ENCODE peak calls at places on chromosome 18, in four cellular contexts. U, V, O and M are unnamed samples.
A peak's percentile ranks its signal among the peaks of the same experiment; 100 is the strongest.

GRCh38 chr18:35691625-35692024 is 110.1 kb downstream of the GALNT1 start:
- DNase-seq in U (no peak), V (no peak), O (no peak), M (no peak)

GRCh38 chr18:29191263-29191662 is 1014.3 kb upstream of the CDH2 start:
- DNase-seq in U (peak; percentile 1), V (no peak), O (no peak), M (no peak)

GRCh38 chr18:32661486-32662299 is 111.1 kb downstream of the KLHL14 start:
- DNase-seq in U (no peak), V (no peak), O (no peak), M (no peak)

GRCh38 chr18:59870623-59871130 is 29.1 kb upstream of the PMAIP1 start:
- DNase-seq in U (no peak), V (no peak), O (no peak), M (no peak)

GRCh38 chr18:11004951-11005350 is 144.4 kb downstream of the PIEZO2 start:
- DNase-seq in U (no peak), V (no peak), O (no peak), M (no peak)

GRCh38 chr18:22176282-22176621 is 6.9 kb downstream of the GATA6 start:
- DNase-seq in U (no peak), V (no peak), O (no peak), M (no peak)

GRCh38 chr18:75198046-75198445 is 10.9 kb downstream of the PTGR3 start:
- DNase-seq in U (no peak), V (no peak), O (no peak), M (no peak)

GRCh38 chr18:74632856-74633255 is 35.2 kb downstream of the ZNF407 start:
- DNase-seq in U (no peak), V (no peak), O (no peak), M (no peak)

GRCh38 chr18:47168913-47169312 is 7.3 kb downstream of the IER3IP1 start:
- DNase-seq in U (no peak), V (no peak), O (no peak), M (no peak)

GRCh38 chr18:22813648-22814328 is 119.3 kb upstream of the RBBP8 start:
- DNase-seq in U (peak; percentile 21), V (no peak), O (no peak), M (no peak)

GRCh38 chr18:76722224-76723061 is 99.9 kb upstream of the ZNF236 start:
- DNase-seq in U (no peak), V (no peak), O (no peak), M (no peak)

GRCh38 chr18:76725445-76725844 is 96.9 kb upstream of the ZNF236 start:
- DNase-seq in U (no peak), V (no peak), O (no peak), M (no peak)

GRCh38 chr18:76720683-76721082 is 101.7 kb upstream of the ZNF236 start:
- DNase-seq in U (no peak), V (no peak), O (no peak), M (no peak)

GRCh38 chr18:76721207-76721996 is 101.0 kb upstream of the ZNF236 start:
- DNase-seq in U (no peak), V (no peak), O (no peak), M (no peak)
- TF ChIP-seq SUZ12 in U (no peak), V (no peak), O (no peak), M (no peak)

GRCh38 chr18:71321319-71321718 is 1032.5 kb downstream of the SOCS6 start:
- DNase-seq in U (no peak), V (no peak), O (no peak), M (no peak)
- H3K4me1 ChIP-seq in U (no peaks in the 10 kb centered on the region), V (no peaks in the 10 kb centered on the region), O (no peaks in the 10 kb centered on the region), M (no peaks in the 10 kb centered on the region)

GRCh38 chr18:48543228-48543627 is 4.4 kb downstream of the CTIF start:
- DNase-seq in U (peak; percentile 65), V (no peak), O (peak; percentile 59), M (no peak)
- TF ChIP-seq SUZ12 in U (no peak), V (no peak), O (no peak), M (no peak)

GRCh38 chr18:13220326-13220991 is 1.9 kb downstream of the LDLRAD4 start:
- DNase-seq in U (no peak), V (no peak), O (no peak), M (no peak)

GRCh38 chr18:13218376-13219011 is at the start of gene LDLRAD4:
- DNase-seq in U (no peak), V (no peak), O (peak; percentile 66), M (no peak)

GRCh38 chr18:13217971-13218375 is 587 bp upstream of the LDLRAD4 start:
- DNase-seq in U (no peak), V (no peak), O (peak; percentile 68), M (no peak)

GRCh38 chr18:13219576-13219975 is 1.0 kb downstream of the LDLRAD4 start:
- DNase-seq in U (no peak), V (no peak), O (no peak), M (no peak)

DNA sequence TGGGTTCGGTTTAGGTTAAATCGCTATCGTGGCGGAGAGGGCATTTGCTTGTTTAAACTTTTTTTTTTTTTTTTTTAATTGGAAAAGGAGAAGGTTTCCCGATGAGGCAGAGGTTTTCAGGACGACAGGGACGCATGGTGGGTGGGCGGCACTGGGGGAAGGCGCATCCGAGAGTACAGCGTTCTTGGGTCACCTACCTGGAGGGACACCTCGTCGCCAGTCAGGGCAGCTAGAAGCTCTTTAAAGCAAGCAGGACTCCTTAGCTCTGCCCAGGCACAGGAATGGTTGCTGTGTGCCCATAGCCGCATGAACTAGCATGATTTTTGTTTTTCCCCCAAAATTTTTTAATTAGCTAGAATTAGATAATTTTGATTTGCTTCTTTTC is 444 bp downstream of the LDLRAD4 start:
- DNase-seq in U (no peak), V (no peak), O (no peak), M (no peak)
- H3K4me1 ChIP-seq in U (peaks cover 71% of the 10 kb centered on the region), V (no peaks in the 10 kb centered on the region), O (no peaks in the 10 kb centered on the region), M (peaks cover 2% of the 10 kb centered on the region)

DNA sequence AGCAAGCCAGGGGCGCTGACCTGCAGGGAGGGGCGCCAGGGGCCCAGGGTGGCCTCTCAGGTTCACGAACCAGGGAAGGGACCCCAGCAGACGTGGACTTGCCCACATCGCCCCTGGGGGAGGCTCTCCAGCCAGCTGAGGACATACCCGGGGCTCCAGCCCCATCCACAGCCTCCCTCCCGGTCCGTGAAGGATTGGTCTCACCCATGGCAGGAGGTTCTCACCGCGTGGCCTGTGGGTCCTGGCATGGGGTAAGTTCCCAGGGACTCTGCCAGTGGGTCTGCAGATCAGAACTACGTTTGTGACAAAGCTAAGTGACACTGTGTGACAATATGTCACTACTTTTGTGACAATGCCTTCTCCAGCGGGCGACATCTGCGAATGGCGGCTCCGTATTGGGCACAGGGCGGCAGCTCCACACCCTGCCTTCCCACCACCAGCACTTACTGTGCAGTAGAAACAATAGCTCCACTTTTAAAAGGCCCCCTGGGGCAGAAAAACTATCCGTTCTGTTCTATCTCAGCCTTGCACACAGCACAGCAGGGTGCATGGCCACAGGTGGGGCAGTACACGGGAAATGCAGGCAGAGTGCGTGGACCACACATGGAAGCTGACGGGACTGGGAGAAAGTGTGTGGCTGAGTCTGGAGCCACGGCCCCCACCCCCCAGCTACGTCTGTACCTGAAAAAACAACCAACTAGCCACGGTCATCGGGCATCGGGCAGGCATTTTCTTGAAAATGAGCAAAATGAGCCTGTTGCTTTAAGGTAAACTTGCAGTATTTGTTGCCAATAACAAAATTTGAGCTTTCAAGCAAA is 65.2 kb upstream of the CTDP1 start:
- DNase-seq in U (no peak), V (no peak), O (peak; percentile 41), M (no peak)
- TF ChIP-seq SUZ12 in U (no peak), V (no peak), O (no peak), M (no peak)

GRCh38 chr18:8769509-8769908 is 64.2 kb downstream of the MTCL1 start:
- DNase-seq in U (no peak), V (no peak), O (no peak), M (no peak)
- H3K4me1 ChIP-seq in U (no peaks in the 10 kb centered on the region), V (no peaks in the 10 kb centered on the region), O (peaks cover 4% of the 10 kb centered on the region), M (peaks cover 7% of the 10 kb centered on the region)

GRCh38 chr18:6785001-6785400 is 55.5 kb downstream of the ARHGAP28 start:
- DNase-seq in U (no peak), V (no peak), O (no peak), M (no peak)
- TF ChIP-seq SUZ12 in U (no peak), V (no peak), O (no peak), M (no peak)

DNA sequence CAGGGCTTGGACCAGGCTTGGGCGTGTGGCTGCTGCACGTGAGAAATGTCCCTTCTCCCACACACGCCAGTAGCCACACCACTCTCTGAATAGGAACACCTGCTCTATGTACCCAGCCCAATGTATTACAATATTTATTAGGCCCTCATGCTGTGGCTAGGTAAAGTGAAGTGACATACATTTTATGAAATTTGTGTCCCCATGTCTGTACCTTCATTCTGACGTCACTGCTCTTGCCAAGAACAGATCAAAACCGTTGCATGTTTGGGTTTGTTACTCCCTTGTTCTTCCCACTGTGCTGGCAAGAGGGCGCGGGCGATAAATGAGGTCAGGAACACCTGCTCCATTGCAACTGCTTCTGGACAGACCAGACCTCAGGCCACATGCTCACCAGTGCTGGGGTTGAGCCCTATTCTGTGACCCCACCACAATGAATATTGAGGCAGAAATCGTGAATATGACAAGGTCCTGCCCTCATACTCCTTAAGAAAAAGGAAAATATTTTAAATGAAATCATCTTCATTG is 436.4 kb upstream of the SALL3 start:
- DNase-seq in U (no peak), V (no peak), O (peak; percentile 22), M (no peak)
- H3K4me1 ChIP-seq in U (no peaks in the 10 kb centered on the region), V (no peaks in the 10 kb centered on the region), O (no peaks in the 10 kb centered on the region), M (no peaks in the 10 kb centered on the region)